ENCODE peak calls at places on chromosome 9, in eight cellular contexts. W is OCI-M1; Y is right cardiac atrium; V is endothelial cell of umbilical vein; T is activated CD4-positive, CD25-positive, alpha-beta regulatory T cell treated with anti-CD3 and anti-CD28 coated beads, Interleukin-2, amount 50 U/mL, for 16 hours; S is NCI-H2081 treated with DMSO at 0.1 percent for 48 hours; U is caudate nucleus; L is NCI-H1436. D is an unnamed sample.

GRCh38 chr9:126000256-126000655 is 253.1 kb downstream of the PBX3 start:
- DNase-seq in V (no peak), L (no peak), T (no peak), U (no peak), Y (no peak), W (no peak), S (no peak), D (no peak)

GRCh38 chr9:116154334-116154975 is 864 bp downstream of the PAPPA start:
- DNase-seq in Y (peak), L (no peak), V (no peak), T (no peak), U (no peak), S (no peak), W (no peak), D (peak)

GRCh38 chr9:124133752-124134151 is 122.2 kb downstream of the LHX2 start:
- DNase-seq in W (peak), T (no peak), L (no peak), Y (peak), V (peak), U (peak), S (no peak), D (peak)

GRCh38 chr9:121299467-121300282 is 31.7 kb downstream of the GSN start:
- DNase-seq in S (no peak), L (no peak), V (peak), U (peak), W (no peak), T (no peak), Y (peak), D (peak)

GRCh38 chr9:93967020-93967803 is 12.1 kb upstream of the BARX1 start:
- DNase-seq in Y (no peak), T (no peak), S (no peak), L (no peak), U (no peak), W (no peak), V (no peak), D (no peak)

GRCh38 chr9:29211681-29212589 is 1638.7 kb upstream of the C9orf72 start:
- DNase-seq in U (peak), Y (peak), S (peak), T (no peak), V (peak), L (peak), W (peak), D (no peak)

GRCh38 chr9:81052846-81053245 is 636.5 kb downstream of the TLE1 start:
- DNase-seq in W (no peak), L (no peak), T (no peak), Y (no peak), U (no peak), V (no peak), S (no peak), D (no peak)

GRCh38 chr9:75941577-75942311 is 51.3 kb downstream of the PCSK5 start:
- DNase-seq in Y (no peak), W (no peak), V (no peak), S (no peak), L (no peak), U (no peak), T (no peak), D (no peak)

GRCh38 chr9:77374266-77374665 is 196.9 kb downstream of the VPS13A start:
- DNase-seq in L (no peak), S (no peak), Y (no peak), T (no peak), V (no peak), W (no peak), U (no peak), D (no peak)

GRCh38 chr9:124511426-124511840 is 4.2 kb upstream of the NR5A1 start:
- DNase-seq in T (no peak), Y (no peak), W (peak), U (no peak), S (no peak), L (no peak), V (no peak), D (no peak)

GRCh38 chr9:116549061-116549664 is 137.9 kb upstream of the TRIM32 start:
- DNase-seq in Y (peak), S (no peak), V (no peak), T (no peak), W (peak), U (no peak), L (no peak), D (peak)

GRCh38 chr9:72363908-72364678 is 915 bp downstream of the ZFAND5 start:
- DNase-seq in L (peak), T (peak), S (no peak), W (peak), V (peak), Y (peak), U (peak), D (peak)

GRCh38 chr9:76912631-76913275 is 6.8 kb upstream of the PRUNE2 start:
- DNase-seq in Y (no peak), W (peak), L (no peak), S (no peak), V (no peak), U (no peak), T (no peak), D (no peak)

GRCh38 chr9:73866451-73866850 is 630.7 kb upstream of the RORB start:
- DNase-seq in T (no peak), W (no peak), V (no peak), U (no peak), L (no peak), Y (no peak), S (no peak), D (no peak)

GRCh38 chr9:91458905-91459304 is 35.3 kb upstream of the NFIL3 start:
- DNase-seq in W (no peak), L (no peak), U (no peak), Y (no peak), V (no peak), S (no peak), T (no peak), D (no peak)

GRCh38 chr9:75039006-75039405 is 10.9 kb upstream of the CARNMT1 start:
- DNase-seq in Y (no peak), L (no peak), S (no peak), V (no peak), T (no peak), W (no peak), U (no peak), D (no peak)

GRCh38 chr9:124218438-124219289 is 39.1 kb upstream of the NEK6 start:
- DNase-seq in Y (peak), W (peak), U (peak), V (peak), S (no peak), T (no peak), L (no peak), D (peak)

GRCh38 chr9:136001231-136001630 is 40.1 kb upstream of the UBAC1 start:
- DNase-seq in Y (no peak), U (no peak), W (no peak), L (no peak), T (no peak), S (no peak), V (no peak), D (no peak)

GRCh38 chr9:99431103-99431502 is 209.0 kb downstream of the SEC61B start:
- DNase-seq in S (no peak), U (no peak), L (no peak), V (peak), T (no peak), Y (no peak), W (no peak), D (no peak)

GRCh38 chr9:29068461-29068860 is 1495.2 kb upstream of the C9orf72 start:
- DNase-seq in L (no peak), Y (no peak), W (no peak), T (no peak), U (no peak), V (no peak), S (no peak), D (no peak)

GRCh38 chr9:120787906-120788305 is 5.3 kb downstream of the FBXW2 start:
- DNase-seq in T (no peak), V (no peak), W (no peak), Y (no peak), U (no peak), S (no peak), L (no peak), D (no peak)

GRCh38 chr9:22643541-22643940 is 196.9 kb downstream of the DMRTA1 start:
- DNase-seq in L (no peak), U (no peak), Y (no peak), V (no peak), T (no peak), W (no peak), S (no peak), D (no peak)

GRCh38 chr9:136808781-136809158 is 1.0 kb downstream of the RABL6 start:
- DNase-seq in W (peak), T (no peak), U (no peak), L (no peak), S (no peak), V (peak), Y (no peak), D (no peak)

GRCh38 chr9:109253637-109254284 is 67.1 kb downstream of the EPB41L4B start:
- DNase-seq in T (no peak), L (no peak), S (no peak), W (no peak), Y (no peak), V (no peak), U (no peak), D (no peak)

GRCh38 chr9:124559871-124560270 is 52.7 kb upstream of the NR5A1 start:
- DNase-seq in W (no peak), V (no peak), Y (no peak), T (no peak), U (no peak), S (no peak), L (no peak), D (no peak)

GRCh38 chr9:122609810-122610209 is 4.7 kb upstream of the OR1Q1 start:
- DNase-seq in Y (no peak), W (no peak), U (no peak), T (no peak), L (no peak), V (no peak), S (no peak), D (no peak)

GRCh38 chr9:88738708-88739107 is 203.7 kb downstream of the NXNL2 start:
- DNase-seq in V (no peak), Y (no peak), U (no peak), T (no peak), L (no peak), W (no peak), S (no peak), D (no peak)

GRCh38 chr9:75169623-75170022 is 81.3 kb downstream of the OSTF1 start:
- DNase-seq in U (no peak), Y (no peak), W (peak), V (peak), S (no peak), L (no peak), T (no peak), D (no peak)

GRCh38 chr9:15606667-15607472 is 54.0 kb downstream of the CCDC171 start:
- DNase-seq in U (no peak), S (no peak), Y (no peak), W (peak), L (peak), T (no peak), V (peak), D (no peak)

GRCh38 chr9:32384002-32384363 is 460 bp upstream of the ACO1 start:
- DNase-seq in L (no peak), T (no peak), Y (no peak), W (no peak), U (no peak), V (no peak), S (no peak), D (no peak)

GRCh38 chr9:2241875-2242741 is 227.0 kb downstream of the SMARCA2 start:
- DNase-seq in U (peak), V (peak), S (peak), Y (peak), W (peak), T (no peak), L (peak), D (peak)

GRCh38 chr9:15231788-15232635 is 75.0 kb downstream of the TTC39B start:
- DNase-seq in T (no peak), U (no peak), V (peak), Y (peak), L (no peak), W (peak), S (no peak), D (no peak)

GRCh38 chr9:114057161-114057560 is 20.9 kb downstream of the AMBP start:
- DNase-seq in L (no peak), Y (no peak), S (no peak), W (no peak), V (no peak), T (no peak), U (no peak), D (no peak)

GRCh38 chr9:129491486-129491855 is 129.4 kb downstream of the C9orf50 start:
- DNase-seq in T (no peak), Y (peak), W (no peak), L (no peak), V (peak), S (no peak), U (no peak), D (no peak)

GRCh38 chr9:129910628-129911567 is 75.6 kb downstream of the USP20 start:
- DNase-seq in T (no peak), U (no peak), S (no peak), W (peak), Y (peak), V (peak), L (no peak), D (no peak)

D was measured in Peyer's patch.